ENCODE peak calls at places on chromosomes 13 and 19, in nine cellular contexts. One of them, this sample, is unnamed.

GRCh38 chr19:50537306-50537685 is 23.6 kb upstream of the ASPDH start:
- DNase-seq in right lobe of liver: no peak
- DNase-seq in activated T-helper 9 cell treated with anti-CD3 and anti-CD28 coated beads, Interleukin-2, amount 50 U/mL, for 16 hours: no peak
- DNase-seq in hepatocyte: no peak
- DNase-seq in GM12864: no peak
- DNase-seq in fibroblast of lung: peak
- DNase-seq in H7: no peak
- DNase-seq in NCI-H1694 treated with DMSO at 0.1 percent for 48 hours: no peak
- DNase-seq in stimulated activated CD8-positive, alpha-beta memory T cell treated with anti-CD3 and anti-CD28 coated beads, Interleukin-15, amount 100 ng/mL, for 4 hours: no peak
- DNase-seq in this sample: no peak

GRCh38 chr13:49086711-49087110 is 111.0 kb downstream of the FNDC3A start:
- DNase-seq in right lobe of liver: no peak
- DNase-seq in activated T-helper 9 cell treated with anti-CD3 and anti-CD28 coated beads, Interleukin-2, amount 50 U/mL, for 16 hours: no peak
- DNase-seq in hepatocyte: no peak
- DNase-seq in GM12864: no peak
- DNase-seq in fibroblast of lung: peak
- DNase-seq in H7: no peak
- DNase-seq in NCI-H1694 treated with DMSO at 0.1 percent for 48 hours: no peak
- DNase-seq in stimulated activated CD8-positive, alpha-beta memory T cell treated with anti-CD3 and anti-CD28 coated beads, Interleukin-15, amount 100 ng/mL, for 4 hours: no peak
- DNase-seq in this sample: no peak

GRCh38 chr19:16070366-16070990 is 5.8 kb upstream of the TPM4 start:
- DNase-seq in right lobe of liver: peak
- DNase-seq in activated T-helper 9 cell treated with anti-CD3 and anti-CD28 coated beads, Interleukin-2, amount 50 U/mL, for 16 hours: peak
- DNase-seq in hepatocyte: no peak
- DNase-seq in GM12864: peak
- DNase-seq in fibroblast of lung: no peak
- DNase-seq in H7: no peak
- DNase-seq in NCI-H1694 treated with DMSO at 0.1 percent for 48 hours: no peak
- DNase-seq in stimulated activated CD8-positive, alpha-beta memory T cell treated with anti-CD3 and anti-CD28 coated beads, Interleukin-15, amount 100 ng/mL, for 4 hours: peak
- DNase-seq in this sample: peak

GRCh38 chr19:48121909-48122371 is 11.3 kb upstream of the PLA2G4C start:
- DNase-seq in right lobe of liver: no peak
- DNase-seq in activated T-helper 9 cell treated with anti-CD3 and anti-CD28 coated beads, Interleukin-2, amount 50 U/mL, for 16 hours: no peak
- DNase-seq in hepatocyte: no peak
- DNase-seq in GM12864: no peak
- DNase-seq in fibroblast of lung: no peak
- DNase-seq in H7: no peak
- DNase-seq in NCI-H1694 treated with DMSO at 0.1 percent for 48 hours: no peak
- DNase-seq in stimulated activated CD8-positive, alpha-beta memory T cell treated with anti-CD3 and anti-CD28 coated beads, Interleukin-15, amount 100 ng/mL, for 4 hours: no peak
- DNase-seq in this sample: no peak

GRCh38 chr13:49340161-49340560 is 92.4 kb downstream of the CDADC1 start:
- DNase-seq in right lobe of liver: no peak
- DNase-seq in activated T-helper 9 cell treated with anti-CD3 and anti-CD28 coated beads, Interleukin-2, amount 50 U/mL, for 16 hours: no peak
- DNase-seq in hepatocyte: no peak
- DNase-seq in GM12864: no peak
- DNase-seq in fibroblast of lung: no peak
- DNase-seq in H7: no peak
- DNase-seq in NCI-H1694 treated with DMSO at 0.1 percent for 48 hours: no peak
- DNase-seq in stimulated activated CD8-positive, alpha-beta memory T cell treated with anti-CD3 and anti-CD28 coated beads, Interleukin-15, amount 100 ng/mL, for 4 hours: no peak
- DNase-seq in this sample: no peak

GRCh38 chr13:50082426-50083283 is 67.4 kb downstream of the KCNRG start:
- DNase-seq in right lobe of liver: peak
- DNase-seq in activated T-helper 9 cell treated with anti-CD3 and anti-CD28 coated beads, Interleukin-2, amount 50 U/mL, for 16 hours: peak
- DNase-seq in hepatocyte: peak
- DNase-seq in GM12864: peak
- DNase-seq in fibroblast of lung: peak
- DNase-seq in H7: peak
- DNase-seq in NCI-H1694 treated with DMSO at 0.1 percent for 48 hours: peak
- DNase-seq in stimulated activated CD8-positive, alpha-beta memory T cell treated with anti-CD3 and anti-CD28 coated beads, Interleukin-15, amount 100 ng/mL, for 4 hours: peak
- DNase-seq in this sample: no peak

GRCh38 chr13:30319703-30320102 is 12.4 kb upstream of the KATNAL1 start:
- DNase-seq in right lobe of liver: no peak
- DNase-seq in activated T-helper 9 cell treated with anti-CD3 and anti-CD28 coated beads, Interleukin-2, amount 50 U/mL, for 16 hours: no peak
- DNase-seq in hepatocyte: no peak
- DNase-seq in GM12864: no peak
- DNase-seq in fibroblast of lung: peak
- DNase-seq in H7: no peak
- DNase-seq in NCI-H1694 treated with DMSO at 0.1 percent for 48 hours: no peak
- DNase-seq in stimulated activated CD8-positive, alpha-beta memory T cell treated with anti-CD3 and anti-CD28 coated beads, Interleukin-15, amount 100 ng/mL, for 4 hours: no peak
- DNase-seq in this sample: no peak

GRCh38 chr19:38597075-38597474 is 20.7 kb downstream of the MAP4K1 start:
- DNase-seq in right lobe of liver: no peak
- DNase-seq in activated T-helper 9 cell treated with anti-CD3 and anti-CD28 coated beads, Interleukin-2, amount 50 U/mL, for 16 hours: no peak
- DNase-seq in hepatocyte: no peak
- DNase-seq in GM12864: no peak
- DNase-seq in fibroblast of lung: no peak
- DNase-seq in H7: peak
- DNase-seq in NCI-H1694 treated with DMSO at 0.1 percent for 48 hours: no peak
- DNase-seq in stimulated activated CD8-positive, alpha-beta memory T cell treated with anti-CD3 and anti-CD28 coated beads, Interleukin-15, amount 100 ng/mL, for 4 hours: no peak
- DNase-seq in this sample: no peak

GRCh38 chr13:70107125-70107497 is 515 bp upstream of the ATXN8OS start:
- DNase-seq in right lobe of liver: no peak
- DNase-seq in activated T-helper 9 cell treated with anti-CD3 and anti-CD28 coated beads, Interleukin-2, amount 50 U/mL, for 16 hours: no peak
- DNase-seq in hepatocyte: no peak
- DNase-seq in GM12864: no peak
- DNase-seq in fibroblast of lung: no peak
- DNase-seq in H7: no peak
- DNase-seq in NCI-H1694 treated with DMSO at 0.1 percent for 48 hours: no peak
- DNase-seq in stimulated activated CD8-positive, alpha-beta memory T cell treated with anti-CD3 and anti-CD28 coated beads, Interleukin-15, amount 100 ng/mL, for 4 hours: no peak
- DNase-seq in this sample: no peak

GRCh38 chr19:36213793-36214387 is 575 bp downstream of the ZNF565 start:
- DNase-seq in right lobe of liver: no peak
- DNase-seq in activated T-helper 9 cell treated with anti-CD3 and anti-CD28 coated beads, Interleukin-2, amount 50 U/mL, for 16 hours: no peak
- DNase-seq in hepatocyte: peak
- DNase-seq in GM12864: peak
- DNase-seq in fibroblast of lung: peak
- DNase-seq in H7: no peak
- DNase-seq in NCI-H1694 treated with DMSO at 0.1 percent for 48 hours: no peak
- DNase-seq in stimulated activated CD8-positive, alpha-beta memory T cell treated with anti-CD3 and anti-CD28 coated beads, Interleukin-15, amount 100 ng/mL, for 4 hours: no peak
- DNase-seq in this sample: no peak

GRCh38 chr13:46983881-46984280 is 87.0 kb upstream of the HTR2A start:
- DNase-seq in right lobe of liver: no peak
- DNase-seq in activated T-helper 9 cell treated with anti-CD3 and anti-CD28 coated beads, Interleukin-2, amount 50 U/mL, for 16 hours: no peak
- DNase-seq in hepatocyte: peak
- DNase-seq in GM12864: peak
- DNase-seq in fibroblast of lung: peak
- DNase-seq in H7: no peak
- DNase-seq in NCI-H1694 treated with DMSO at 0.1 percent for 48 hours: no peak
- DNase-seq in stimulated activated CD8-positive, alpha-beta memory T cell treated with anti-CD3 and anti-CD28 coated beads, Interleukin-15, amount 100 ng/mL, for 4 hours: no peak
- DNase-seq in this sample: no peak

GRCh38 chr13:43266953-43267615 is 243.7 kb downstream of the DNAJC15 start:
- DNase-seq in right lobe of liver: no peak
- DNase-seq in activated T-helper 9 cell treated with anti-CD3 and anti-CD28 coated beads, Interleukin-2, amount 50 U/mL, for 16 hours: no peak
- DNase-seq in hepatocyte: no peak
- DNase-seq in GM12864: no peak
- DNase-seq in fibroblast of lung: no peak
- DNase-seq in H7: no peak
- DNase-seq in NCI-H1694 treated with DMSO at 0.1 percent for 48 hours: no peak
- DNase-seq in stimulated activated CD8-positive, alpha-beta memory T cell treated with anti-CD3 and anti-CD28 coated beads, Interleukin-15, amount 100 ng/mL, for 4 hours: no peak
- DNase-seq in this sample: no peak

GRCh38 chr19:2888739-2889224 is 11.9 kb upstream of the ZNF57 start:
- DNase-seq in right lobe of liver: no peak
- DNase-seq in activated T-helper 9 cell treated with anti-CD3 and anti-CD28 coated beads, Interleukin-2, amount 50 U/mL, for 16 hours: no peak
- DNase-seq in hepatocyte: no peak
- DNase-seq in GM12864: no peak
- DNase-seq in fibroblast of lung: peak
- DNase-seq in H7: peak
- DNase-seq in NCI-H1694 treated with DMSO at 0.1 percent for 48 hours: no peak
- DNase-seq in stimulated activated CD8-positive, alpha-beta memory T cell treated with anti-CD3 and anti-CD28 coated beads, Interleukin-15, amount 100 ng/mL, for 4 hours: no peak
- DNase-seq in this sample: no peak

GRCh38 chr19:35153701-35154534 is 617 bp upstream of the FXYD5 start:
- DNase-seq in right lobe of liver: peak
- DNase-seq in activated T-helper 9 cell treated with anti-CD3 and anti-CD28 coated beads, Interleukin-2, amount 50 U/mL, for 16 hours: peak
- DNase-seq in hepatocyte: peak
- DNase-seq in GM12864: no peak
- DNase-seq in fibroblast of lung: peak
- DNase-seq in H7: peak
- DNase-seq in NCI-H1694 treated with DMSO at 0.1 percent for 48 hours: peak
- DNase-seq in stimulated activated CD8-positive, alpha-beta memory T cell treated with anti-CD3 and anti-CD28 coated beads, Interleukin-15, amount 100 ng/mL, for 4 hours: peak
- DNase-seq in this sample: no peak

GRCh38 chr13:68927387-68928026 is 1180.1 kb upstream of the ATXN8OS start:
- DNase-seq in right lobe of liver: no peak
- DNase-seq in activated T-helper 9 cell treated with anti-CD3 and anti-CD28 coated beads, Interleukin-2, amount 50 U/mL, for 16 hours: no peak
- DNase-seq in hepatocyte: peak
- DNase-seq in GM12864: no peak
- DNase-seq in fibroblast of lung: peak
- DNase-seq in H7: peak
- DNase-seq in NCI-H1694 treated with DMSO at 0.1 percent for 48 hours: no peak
- DNase-seq in stimulated activated CD8-positive, alpha-beta memory T cell treated with anti-CD3 and anti-CD28 coated beads, Interleukin-15, amount 100 ng/mL, for 4 hours: no peak
- DNase-seq in this sample: no peak

GRCh38 chr13:105630411-105630810 is 905.1 kb downstream of the EFNB2 start:
- DNase-seq in right lobe of liver: no peak
- DNase-seq in activated T-helper 9 cell treated with anti-CD3 and anti-CD28 coated beads, Interleukin-2, amount 50 U/mL, for 16 hours: no peak
- DNase-seq in hepatocyte: no peak
- DNase-seq in GM12864: no peak
- DNase-seq in fibroblast of lung: no peak
- DNase-seq in H7: no peak
- DNase-seq in NCI-H1694 treated with DMSO at 0.1 percent for 48 hours: no peak
- DNase-seq in stimulated activated CD8-positive, alpha-beta memory T cell treated with anti-CD3 and anti-CD28 coated beads, Interleukin-15, amount 100 ng/mL, for 4 hours: no peak
- DNase-seq in this sample: no peak

GRCh38 chr19:4795400-4795799 is 3.9 kb downstream of the FEM1A start:
- DNase-seq in right lobe of liver: no peak
- DNase-seq in activated T-helper 9 cell treated with anti-CD3 and anti-CD28 coated beads, Interleukin-2, amount 50 U/mL, for 16 hours: no peak
- DNase-seq in hepatocyte: no peak
- DNase-seq in GM12864: no peak
- DNase-seq in fibroblast of lung: peak
- DNase-seq in H7: peak
- DNase-seq in NCI-H1694 treated with DMSO at 0.1 percent for 48 hours: no peak
- DNase-seq in stimulated activated CD8-positive, alpha-beta memory T cell treated with anti-CD3 and anti-CD28 coated beads, Interleukin-15, amount 100 ng/mL, for 4 hours: no peak
- DNase-seq in this sample: no peak

GRCh38 chr13:94329754-94330551 is 149.5 kb downstream of the DCT start:
- DNase-seq in right lobe of liver: no peak
- DNase-seq in activated T-helper 9 cell treated with anti-CD3 and anti-CD28 coated beads, Interleukin-2, amount 50 U/mL, for 16 hours: no peak
- DNase-seq in hepatocyte: peak
- DNase-seq in GM12864: no peak
- DNase-seq in fibroblast of lung: peak
- DNase-seq in H7: no peak
- DNase-seq in NCI-H1694 treated with DMSO at 0.1 percent for 48 hours: no peak
- DNase-seq in stimulated activated CD8-positive, alpha-beta memory T cell treated with anti-CD3 and anti-CD28 coated beads, Interleukin-15, amount 100 ng/mL, for 4 hours: no peak
- DNase-seq in this sample: no peak

GRCh38 chr19:46559203-46559602 is 41.9 kb upstream of the CALM3 start:
- DNase-seq in right lobe of liver: no peak
- DNase-seq in activated T-helper 9 cell treated with anti-CD3 and anti-CD28 coated beads, Interleukin-2, amount 50 U/mL, for 16 hours: no peak
- DNase-seq in hepatocyte: no peak
- DNase-seq in GM12864: no peak
- DNase-seq in fibroblast of lung: no peak
- DNase-seq in H7: no peak
- DNase-seq in NCI-H1694 treated with DMSO at 0.1 percent for 48 hours: no peak
- DNase-seq in stimulated activated CD8-positive, alpha-beta memory T cell treated with anti-CD3 and anti-CD28 coated beads, Interleukin-15, amount 100 ng/mL, for 4 hours: no peak
- DNase-seq in this sample: no peak

GRCh38 chr19:33325920-33326319 is 23.6 kb upstream of the CEBPA start:
- DNase-seq in right lobe of liver: peak
- DNase-seq in activated T-helper 9 cell treated with anti-CD3 and anti-CD28 coated beads, Interleukin-2, amount 50 U/mL, for 16 hours: no peak
- DNase-seq in hepatocyte: no peak
- DNase-seq in GM12864: no peak
- DNase-seq in fibroblast of lung: peak
- DNase-seq in H7: no peak
- DNase-seq in NCI-H1694 treated with DMSO at 0.1 percent for 48 hours: no peak
- DNase-seq in stimulated activated CD8-positive, alpha-beta memory T cell treated with anti-CD3 and anti-CD28 coated beads, Interleukin-15, amount 100 ng/mL, for 4 hours: no peak
- DNase-seq in this sample: no peak

GRCh38 chr13:31349156-31349555 is 149.4 kb downstream of the B3GLCT start:
- DNase-seq in right lobe of liver: no peak
- DNase-seq in activated T-helper 9 cell treated with anti-CD3 and anti-CD28 coated beads, Interleukin-2, amount 50 U/mL, for 16 hours: no peak
- DNase-seq in hepatocyte: no peak
- DNase-seq in GM12864: no peak
- DNase-seq in fibroblast of lung: no peak
- DNase-seq in H7: no peak
- DNase-seq in NCI-H1694 treated with DMSO at 0.1 percent for 48 hours: no peak
- DNase-seq in stimulated activated CD8-positive, alpha-beta memory T cell treated with anti-CD3 and anti-CD28 coated beads, Interleukin-15, amount 100 ng/mL, for 4 hours: no peak
- DNase-seq in this sample: no peak

GRCh38 chr13:88648598-88649373 is 977.6 kb downstream of the SLITRK5 start:
- DNase-seq in right lobe of liver: no peak
- DNase-seq in activated T-helper 9 cell treated with anti-CD3 and anti-CD28 coated beads, Interleukin-2, amount 50 U/mL, for 16 hours: no peak
- DNase-seq in hepatocyte: no peak
- DNase-seq in GM12864: no peak
- DNase-seq in fibroblast of lung: no peak
- DNase-seq in H7: no peak
- DNase-seq in NCI-H1694 treated with DMSO at 0.1 percent for 48 hours: no peak
- DNase-seq in stimulated activated CD8-positive, alpha-beta memory T cell treated with anti-CD3 and anti-CD28 coated beads, Interleukin-15, amount 100 ng/mL, for 4 hours: no peak
- DNase-seq in this sample: no peak

GRCh38 chr13:48263196-48263595 is 30.2 kb downstream of the ITM2B start:
- DNase-seq in right lobe of liver: no peak
- DNase-seq in activated T-helper 9 cell treated with anti-CD3 and anti-CD28 coated beads, Interleukin-2, amount 50 U/mL, for 16 hours: no peak
- DNase-seq in hepatocyte: no peak
- DNase-seq in GM12864: no peak
- DNase-seq in fibroblast of lung: peak
- DNase-seq in H7: no peak
- DNase-seq in NCI-H1694 treated with DMSO at 0.1 percent for 48 hours: no peak
- DNase-seq in stimulated activated CD8-positive, alpha-beta memory T cell treated with anti-CD3 and anti-CD28 coated beads, Interleukin-15, amount 100 ng/mL, for 4 hours: no peak
- DNase-seq in this sample: no peak

GRCh38 chr13:98475521-98475920 is 101.4 kb downstream of the STK24 start:
- DNase-seq in right lobe of liver: no peak
- DNase-seq in activated T-helper 9 cell treated with anti-CD3 and anti-CD28 coated beads, Interleukin-2, amount 50 U/mL, for 16 hours: no peak
- DNase-seq in hepatocyte: no peak
- DNase-seq in GM12864: no peak
- DNase-seq in fibroblast of lung: no peak
- DNase-seq in H7: peak
- DNase-seq in NCI-H1694 treated with DMSO at 0.1 percent for 48 hours: no peak
- DNase-seq in stimulated activated CD8-positive, alpha-beta memory T cell treated with anti-CD3 and anti-CD28 coated beads, Interleukin-15, amount 100 ng/mL, for 4 hours: no peak
- DNase-seq in this sample: no peak

GRCh38 chr19:55165952-55166529 is 372 bp downstream of the DNAAF3 start:
- DNase-seq in right lobe of liver: peak
- DNase-seq in activated T-helper 9 cell treated with anti-CD3 and anti-CD28 coated beads, Interleukin-2, amount 50 U/mL, for 16 hours: no peak
- DNase-seq in hepatocyte: peak
- DNase-seq in GM12864: no peak
- DNase-seq in fibroblast of lung: peak
- DNase-seq in H7: peak
- DNase-seq in NCI-H1694 treated with DMSO at 0.1 percent for 48 hours: peak
- DNase-seq in stimulated activated CD8-positive, alpha-beta memory T cell treated with anti-CD3 and anti-CD28 coated beads, Interleukin-15, amount 100 ng/mL, for 4 hours: no peak
- DNase-seq in this sample: no peak

GRCh38 chr13:105502193-105502592 is 1033.3 kb downstream of the EFNB2 start:
- DNase-seq in right lobe of liver: no peak
- DNase-seq in activated T-helper 9 cell treated with anti-CD3 and anti-CD28 coated beads, Interleukin-2, amount 50 U/mL, for 16 hours: no peak
- DNase-seq in hepatocyte: no peak
- DNase-seq in GM12864: no peak
- DNase-seq in fibroblast of lung: no peak
- DNase-seq in H7: no peak
- DNase-seq in NCI-H1694 treated with DMSO at 0.1 percent for 48 hours: no peak
- DNase-seq in stimulated activated CD8-positive, alpha-beta memory T cell treated with anti-CD3 and anti-CD28 coated beads, Interleukin-15, amount 100 ng/mL, for 4 hours: no peak
- DNase-seq in this sample: no peak

GRCh38 chr19:56404705-56405056 is 549 bp downstream of the ZNF583 start:
- DNase-seq in right lobe of liver: no peak
- DNase-seq in activated T-helper 9 cell treated with anti-CD3 and anti-CD28 coated beads, Interleukin-2, amount 50 U/mL, for 16 hours: no peak
- DNase-seq in hepatocyte: no peak
- DNase-seq in GM12864: peak
- DNase-seq in fibroblast of lung: no peak
- DNase-seq in H7: no peak
- DNase-seq in NCI-H1694 treated with DMSO at 0.1 percent for 48 hours: no peak
- DNase-seq in stimulated activated CD8-positive, alpha-beta memory T cell treated with anti-CD3 and anti-CD28 coated beads, Interleukin-15, amount 100 ng/mL, for 4 hours: no peak
- DNase-seq in this sample: no peak

GRCh38 chr13:113489549-113490495 is 689 bp downstream of the DCUN1D2 start:
- DNase-seq in right lobe of liver: peak
- DNase-seq in activated T-helper 9 cell treated with anti-CD3 and anti-CD28 coated beads, Interleukin-2, amount 50 U/mL, for 16 hours: peak
- DNase-seq in hepatocyte: peak
- DNase-seq in GM12864: no peak
- DNase-seq in fibroblast of lung: peak
- DNase-seq in H7: peak
- DNase-seq in NCI-H1694 treated with DMSO at 0.1 percent for 48 hours: no peak
- DNase-seq in stimulated activated CD8-positive, alpha-beta memory T cell treated with anti-CD3 and anti-CD28 coated beads, Interleukin-15, amount 100 ng/mL, for 4 hours: peak
- DNase-seq in this sample: no peak

GRCh38 chr19:7115721-7116120 is 46.2 kb downstream of the ZNF557 start:
- DNase-seq in right lobe of liver: no peak
- DNase-seq in activated T-helper 9 cell treated with anti-CD3 and anti-CD28 coated beads, Interleukin-2, amount 50 U/mL, for 16 hours: no peak
- DNase-seq in hepatocyte: no peak
- DNase-seq in GM12864: no peak
- DNase-seq in fibroblast of lung: no peak
- DNase-seq in H7: no peak
- DNase-seq in NCI-H1694 treated with DMSO at 0.1 percent for 48 hours: no peak
- DNase-seq in stimulated activated CD8-positive, alpha-beta memory T cell treated with anti-CD3 and anti-CD28 coated beads, Interleukin-15, amount 100 ng/mL, for 4 hours: no peak
- DNase-seq in this sample: no peak

GRCh38 chr13:50152655-50153309 is 137.5 kb downstream of the KCNRG start:
- DNase-seq in right lobe of liver: no peak
- DNase-seq in activated T-helper 9 cell treated with anti-CD3 and anti-CD28 coated beads, Interleukin-2, amount 50 U/mL, for 16 hours: no peak
- DNase-seq in hepatocyte: no peak
- DNase-seq in GM12864: no peak
- DNase-seq in fibroblast of lung: no peak
- DNase-seq in H7: no peak
- DNase-seq in NCI-H1694 treated with DMSO at 0.1 percent for 48 hours: no peak
- DNase-seq in stimulated activated CD8-positive, alpha-beta memory T cell treated with anti-CD3 and anti-CD28 coated beads, Interleukin-15, amount 100 ng/mL, for 4 hours: no peak
- DNase-seq in this sample: no peak

GRCh38 chr19:17779281-17779930 is 15.5 kb upstream of the B3GNT3 start:
- DNase-seq in right lobe of liver: peak
- DNase-seq in activated T-helper 9 cell treated with anti-CD3 and anti-CD28 coated beads, Interleukin-2, amount 50 U/mL, for 16 hours: no peak
- DNase-seq in hepatocyte: peak
- DNase-seq in GM12864: no peak
- DNase-seq in fibroblast of lung: peak
- DNase-seq in H7: peak
- DNase-seq in NCI-H1694 treated with DMSO at 0.1 percent for 48 hours: no peak
- DNase-seq in stimulated activated CD8-positive, alpha-beta memory T cell treated with anti-CD3 and anti-CD28 coated beads, Interleukin-15, amount 100 ng/mL, for 4 hours: no peak
- DNase-seq in this sample: no peak

This sample was measured in cerebellar nuclear complex.